ENCODE peak calls at places on chromosomes 2 and 18, in ten cellular contexts. One of them, this sample, is unnamed.

GRCh38 chr2:196696423-196697073 is 57.0 kb downstream of the CCDC150 start:
- DNase-seq in sigmoid colon: no peak
- DNase-seq in GM23338: peak
- DNase-seq in upper lobe of left lung: no peak
- DNase-seq in endothelial cell of umbilical vein: no peak
- DNase-seq in K562: peak
- DNase-seq in stomach: no peak
- DNase-seq in esophagus muscularis mucosa: no peak
- DNase-seq in HCT116: peak
- DNase-seq in prostate gland: no peak
- DNase-seq in this sample: no peak

GRCh38 chr2:31329081-31329605 is 85.4 kb downstream of the XDH start:
- DNase-seq in sigmoid colon: no peak
- DNase-seq in GM23338: no peak
- DNase-seq in upper lobe of left lung: no peak
- DNase-seq in endothelial cell of umbilical vein: no peak
- DNase-seq in K562: no peak
- DNase-seq in stomach: no peak
- DNase-seq in esophagus muscularis mucosa: no peak
- DNase-seq in HCT116: no peak
- DNase-seq in prostate gland: no peak
- DNase-seq in this sample: no peak

GRCh38 chr2:75100011-75100680 is 99.2 kb downstream of the TACR1 start:
- DNase-seq in sigmoid colon: no peak
- DNase-seq in GM23338: no peak
- DNase-seq in upper lobe of left lung: no peak
- DNase-seq in endothelial cell of umbilical vein: no peak
- DNase-seq in K562: no peak
- DNase-seq in stomach: no peak
- DNase-seq in esophagus muscularis mucosa: peak
- DNase-seq in HCT116: no peak
- DNase-seq in prostate gland: no peak
- DNase-seq in this sample: no peak

GRCh38 chr2:133568172-133568571 is at the start of gene NCKAP5:
- DNase-seq in sigmoid colon: no peak
- DNase-seq in GM23338: peak
- DNase-seq in upper lobe of left lung: no peak
- DNase-seq in endothelial cell of umbilical vein: peak
- DNase-seq in K562: no peak
- DNase-seq in stomach: peak
- DNase-seq in esophagus muscularis mucosa: no peak
- DNase-seq in HCT116: no peak
- DNase-seq in prostate gland: peak
- DNase-seq in this sample: peak

GRCh38 chr2:73984203-73984921 is at the start of gene TET3:
- DNase-seq in sigmoid colon: peak
- DNase-seq in GM23338: peak
- DNase-seq in upper lobe of left lung: peak
- DNase-seq in endothelial cell of umbilical vein: no peak
- DNase-seq in K562: peak
- DNase-seq in stomach: peak
- DNase-seq in esophagus muscularis mucosa: no peak
- DNase-seq in HCT116: no peak
- DNase-seq in prostate gland: peak
- DNase-seq in this sample: peak

GRCh38 chr2:2527162-2527561 is 196.1 kb upstream of the MYT1L start:
- DNase-seq in sigmoid colon: peak
- DNase-seq in GM23338: no peak
- DNase-seq in upper lobe of left lung: no peak
- DNase-seq in endothelial cell of umbilical vein: no peak
- DNase-seq in K562: peak
- DNase-seq in stomach: no peak
- DNase-seq in esophagus muscularis mucosa: no peak
- DNase-seq in HCT116: no peak
- DNase-seq in prostate gland: no peak
- DNase-seq in this sample: no peak

GRCh38 chr18:74286106-74286856 is 5.5 kb downstream of the CYB5A start:
- DNase-seq in sigmoid colon: no peak
- DNase-seq in GM23338: no peak
- DNase-seq in upper lobe of left lung: no peak
- DNase-seq in endothelial cell of umbilical vein: no peak
- DNase-seq in K562: no peak
- DNase-seq in stomach: no peak
- DNase-seq in esophagus muscularis mucosa: peak
- DNase-seq in HCT116: no peak
- DNase-seq in prostate gland: no peak
- DNase-seq in this sample: no peak

GRCh38 chr2:118850171-118850900 is 2.9 kb upstream of the EN1 start:
- DNase-seq in sigmoid colon: no peak
- DNase-seq in GM23338: peak
- DNase-seq in upper lobe of left lung: no peak
- DNase-seq in endothelial cell of umbilical vein: no peak
- DNase-seq in K562: no peak
- DNase-seq in stomach: no peak
- DNase-seq in esophagus muscularis mucosa: no peak
- DNase-seq in HCT116: no peak
- DNase-seq in prostate gland: no peak
- DNase-seq in this sample: no peak

GRCh38 chr2:214103199-214104001 is 307.5 kb upstream of the VWC2L start:
- DNase-seq in sigmoid colon: no peak
- DNase-seq in GM23338: no peak
- DNase-seq in upper lobe of left lung: peak
- DNase-seq in endothelial cell of umbilical vein: peak
- DNase-seq in K562: no peak
- DNase-seq in stomach: no peak
- DNase-seq in esophagus muscularis mucosa: no peak
- DNase-seq in HCT116: no peak
- DNase-seq in prostate gland: no peak
- DNase-seq in this sample: peak

GRCh38 chr2:235493775-235494715 is at the start of gene AGAP1:
- DNase-seq in sigmoid colon: peak
- DNase-seq in GM23338: peak
- DNase-seq in upper lobe of left lung: peak
- DNase-seq in endothelial cell of umbilical vein: peak
- DNase-seq in K562: peak
- DNase-seq in stomach: peak
- DNase-seq in esophagus muscularis mucosa: peak
- DNase-seq in HCT116: peak
- DNase-seq in prostate gland: peak
- DNase-seq in this sample: peak

DNA sequence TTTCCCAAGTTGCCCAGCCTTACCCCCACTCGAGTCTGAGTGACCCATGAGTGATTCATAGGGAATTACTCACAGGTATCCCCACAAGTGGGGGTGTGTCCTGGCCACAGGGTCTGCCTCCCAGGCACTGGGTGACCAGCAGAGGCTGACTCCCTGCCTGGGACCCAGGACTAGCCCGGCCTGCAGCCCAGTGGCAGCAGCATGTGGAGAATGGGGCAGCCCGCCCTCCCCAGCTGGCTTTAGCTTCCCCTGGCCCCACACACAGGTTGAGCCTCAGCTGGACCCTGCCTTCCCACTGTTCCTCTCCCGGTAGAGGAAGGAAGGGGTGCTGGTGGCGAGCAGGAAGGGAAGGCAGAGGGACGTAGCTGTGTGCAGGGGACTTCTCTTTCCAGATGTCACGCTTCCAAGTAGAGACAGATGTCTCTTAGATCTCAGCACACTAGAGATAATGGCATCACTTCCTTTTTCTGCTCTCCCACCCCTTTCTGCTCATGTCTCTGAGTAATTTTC is 51.4 kb downstream of the EMILIN2 start:
- DNase-seq in sigmoid colon: peak
- DNase-seq in GM23338: no peak
- DNase-seq in upper lobe of left lung: peak
- DNase-seq in endothelial cell of umbilical vein: no peak
- DNase-seq in K562: no peak
- DNase-seq in stomach: no peak
- DNase-seq in esophagus muscularis mucosa: no peak
- DNase-seq in HCT116: no peak
- DNase-seq in prostate gland: no peak
- DNase-seq in this sample: no peak
- TF ChIP-seq POLR2AphosphoS5 in sigmoid colon: no peak
- TF ChIP-seq POLR2AphosphoS5 in GM23338: no peak
- TF ChIP-seq POLR2AphosphoS5 in upper lobe of left lung: no peak
- TF ChIP-seq POLR2AphosphoS5 in endothelial cell of umbilical vein: no peak
- TF ChIP-seq POLR2AphosphoS5 in K562: no peak
- TF ChIP-seq POLR2AphosphoS5 in stomach: no peak
- TF ChIP-seq POLR2AphosphoS5 in esophagus muscularis mucosa: no peak
- TF ChIP-seq POLR2AphosphoS5 in HCT116: no peak
- TF ChIP-seq POLR2AphosphoS5 in prostate gland: no peak
- TF ChIP-seq POLR2AphosphoS5 in this sample: no peak

GRCh38 chr2:237626813-237627451 is 455 bp upstream of the LRRFIP1 start:
- DNase-seq in sigmoid colon: no peak
- DNase-seq in GM23338: peak
- DNase-seq in upper lobe of left lung: no peak
- DNase-seq in endothelial cell of umbilical vein: no peak
- DNase-seq in K562: no peak
- DNase-seq in stomach: no peak
- DNase-seq in esophagus muscularis mucosa: no peak
- DNase-seq in HCT116: no peak
- DNase-seq in prostate gland: no peak
- DNase-seq in this sample: peak

GRCh38 chr2:237629188-237629534 is 1.8 kb downstream of the LRRFIP1 start:
- DNase-seq in sigmoid colon: no peak
- DNase-seq in GM23338: no peak
- DNase-seq in upper lobe of left lung: no peak
- DNase-seq in endothelial cell of umbilical vein: no peak
- DNase-seq in K562: no peak
- DNase-seq in stomach: no peak
- DNase-seq in esophagus muscularis mucosa: no peak
- DNase-seq in HCT116: no peak
- DNase-seq in prostate gland: no peak
- DNase-seq in this sample: no peak

GRCh38 chr2:237629739-237630138 is 2.4 kb downstream of the LRRFIP1 start:
- DNase-seq in sigmoid colon: no peak
- DNase-seq in GM23338: no peak
- DNase-seq in upper lobe of left lung: no peak
- DNase-seq in endothelial cell of umbilical vein: no peak
- DNase-seq in K562: no peak
- DNase-seq in stomach: no peak
- DNase-seq in esophagus muscularis mucosa: no peak
- DNase-seq in HCT116: no peak
- DNase-seq in prostate gland: no peak
- DNase-seq in this sample: no peak

GRCh38 chr2:237627463-237628321 is at the start of gene LRRFIP1:
- DNase-seq in sigmoid colon: peak
- DNase-seq in GM23338: peak
- DNase-seq in upper lobe of left lung: peak
- DNase-seq in endothelial cell of umbilical vein: peak
- DNase-seq in K562: no peak
- DNase-seq in stomach: peak
- DNase-seq in esophagus muscularis mucosa: no peak
- DNase-seq in HCT116: no peak
- DNase-seq in prostate gland: no peak
- DNase-seq in this sample: peak

GRCh38 chr2:237628482-237629187 is 1.2 kb downstream of the LRRFIP1 start:
- DNase-seq in sigmoid colon: no peak
- DNase-seq in GM23338: no peak
- DNase-seq in upper lobe of left lung: no peak
- DNase-seq in endothelial cell of umbilical vein: no peak
- DNase-seq in K562: no peak
- DNase-seq in stomach: peak
- DNase-seq in esophagus muscularis mucosa: no peak
- DNase-seq in HCT116: no peak
- DNase-seq in prostate gland: no peak
- DNase-seq in this sample: no peak
- H3K4me3 ChIP-seq in sigmoid colon: peak
- H3K4me3 ChIP-seq in GM23338: peak
- H3K4me3 ChIP-seq in upper lobe of left lung: peak
- H3K4me3 ChIP-seq in endothelial cell of umbilical vein: peak
- H3K4me3 ChIP-seq in K562: no peak
- H3K4me3 ChIP-seq in stomach: peak
- H3K4me3 ChIP-seq in esophagus muscularis mucosa: peak
- H3K4me3 ChIP-seq in HCT116: no peak
- H3K4me3 ChIP-seq in prostate gland: peak
- H3K4me3 ChIP-seq in this sample: no peak

GRCh38 chr18:50614838-50615237 is 55.0 kb downstream of the MAPK4 start:
- DNase-seq in sigmoid colon: no peak
- DNase-seq in GM23338: no peak
- DNase-seq in upper lobe of left lung: peak
- DNase-seq in endothelial cell of umbilical vein: no peak
- DNase-seq in K562: no peak
- DNase-seq in stomach: no peak
- DNase-seq in esophagus muscularis mucosa: no peak
- DNase-seq in HCT116: no peak
- DNase-seq in prostate gland: peak
- DNase-seq in this sample: no peak
- TF ChIP-seq POLR2AphosphoS5 in sigmoid colon: peak
- TF ChIP-seq POLR2AphosphoS5 in GM23338: no peak
- TF ChIP-seq POLR2AphosphoS5 in upper lobe of left lung: peak
- TF ChIP-seq POLR2AphosphoS5 in endothelial cell of umbilical vein: no peak
- TF ChIP-seq POLR2AphosphoS5 in K562: no peak
- TF ChIP-seq POLR2AphosphoS5 in stomach: no peak
- TF ChIP-seq POLR2AphosphoS5 in esophagus muscularis mucosa: peak
- TF ChIP-seq POLR2AphosphoS5 in HCT116: no peak
- TF ChIP-seq POLR2AphosphoS5 in prostate gland: peak
- TF ChIP-seq POLR2AphosphoS5 in this sample: no peak

GRCh38 chr2:239398536-239398935 is 2.3 kb downstream of the HDAC4 start:
- DNase-seq in sigmoid colon: peak
- DNase-seq in GM23338: no peak
- DNase-seq in upper lobe of left lung: no peak
- DNase-seq in endothelial cell of umbilical vein: no peak
- DNase-seq in K562: no peak
- DNase-seq in stomach: no peak
- DNase-seq in esophagus muscularis mucosa: no peak
- DNase-seq in HCT116: no peak
- DNase-seq in prostate gland: no peak
- DNase-seq in this sample: no peak
- H3K4me3 ChIP-seq in sigmoid colon: peak
- H3K4me3 ChIP-seq in GM23338: peak
- H3K4me3 ChIP-seq in upper lobe of left lung: no peak
- H3K4me3 ChIP-seq in endothelial cell of umbilical vein: no peak
- H3K4me3 ChIP-seq in K562: no peak
- H3K4me3 ChIP-seq in stomach: no peak
- H3K4me3 ChIP-seq in esophagus muscularis mucosa: no peak
- H3K4me3 ChIP-seq in HCT116: no peak
- H3K4me3 ChIP-seq in prostate gland: no peak
- H3K4me3 ChIP-seq in this sample: no peak

GRCh38 chr2:96184188-96184587 is 24.4 kb downstream of the STARD7 start:
- DNase-seq in sigmoid colon: no peak
- DNase-seq in GM23338: no peak
- DNase-seq in upper lobe of left lung: no peak
- DNase-seq in endothelial cell of umbilical vein: no peak
- DNase-seq in K562: no peak
- DNase-seq in stomach: no peak
- DNase-seq in esophagus muscularis mucosa: no peak
- DNase-seq in HCT116: no peak
- DNase-seq in prostate gland: no peak
- DNase-seq in this sample: no peak
- TF ChIP-seq POLR2AphosphoS5 in sigmoid colon: no peak
- TF ChIP-seq POLR2AphosphoS5 in GM23338: no peak
- TF ChIP-seq POLR2AphosphoS5 in upper lobe of left lung: no peak
- TF ChIP-seq POLR2AphosphoS5 in endothelial cell of umbilical vein: no peak
- TF ChIP-seq POLR2AphosphoS5 in K562: peak
- TF ChIP-seq POLR2AphosphoS5 in stomach: no peak
- TF ChIP-seq POLR2AphosphoS5 in esophagus muscularis mucosa: no peak
- TF ChIP-seq POLR2AphosphoS5 in HCT116: peak
- TF ChIP-seq POLR2AphosphoS5 in prostate gland: no peak
- TF ChIP-seq POLR2AphosphoS5 in this sample: no peak

This sample was measured in transverse colon.